ENCODE peak calls at places on chromosomes 4 and X, in four cellular contexts. K is GM23248, U is T-cell, A is midbrain. Y is an unnamed sample.

GRCh38 chr4:67292045-67292444 is 253.3 kb downstream of the CENPC start:
- DNase-seq in K (no peak), U (no peak), A (no peak), Y (peak; percentile 1)

GRCh38 chr4:126361287-126361686 is 1046.5 kb downstream of the FAT4 start:
- DNase-seq in K (no peak), U (no peak), A (no peak), Y (no peak)

GRCh38 chr4:57425610-57426009 is 315.4 kb upstream of the IGFBP7 start:
- DNase-seq in K (peak; percentile 69), U (no peak), A (no peak), Y (peak; percentile 68)

GRCh38 chr4:3011456-3012220 is 48.3 kb downstream of the GRK4 start:
- DNase-seq in K (no peak), U (no peak), A (no peak), Y (no peak)

GRCh38 chr4:7201351-7202305 is 9.3 kb downstream of the SORCS2 start:
- DNase-seq in K (no peak), U (no peak), A (no peak), Y (no peak)

GRCh38 chr4:92303621-92304027 is at the start of gene GRID2:
- DNase-seq in K (peak; percentile 6), U (no peak), A (peak; percentile 62), Y (peak; percentile 2)

GRCh38 chr4:38323141-38323634 is 340.8 kb upstream of the KLF3 start:
- DNase-seq in K (peak; percentile 39), U (no peak), A (no peak), Y (peak; percentile 61)

GRCh38 chrX:125291124-125291523 is 28.5 kb upstream of the TEX13C start:
- DNase-seq in K (no peak), U (no peak), A (no peak), Y (no peak)

GRCh38 chr4:114597410-114598115 is 1.0 kb upstream of the UGT8 start:
- DNase-seq in K (no peak), U (no peak), A (peak; percentile 65), Y (no peak)

Y was measured in M059J.